ENCODE peak calls at places on chromosomes 3 and 15, in five cellular contexts. D is cardiac fibroblast; K is SHP77; S is activated T-cell treated with anti-CD3 and anti-CD28 coated beads, Interleukin-2, amount 50 U/mL, for 1 hour; Q is T-cell. Z is an unnamed sample.
A peak's percentile ranks its signal among the peaks of the same experiment; 100 is the strongest.

GRCh38 chr3:52153389-52154096 is 680 bp downstream of the POC1A start:
- DNase-seq in S (no peak), D (no peak), K (peak; percentile 65), Q (no peak), Z (no peak)

GRCh38 chr3:115836944-115837343 is 213.6 kb downstream of the GAP43 start:
- DNase-seq in S (no peak), D (peak; percentile 45), K (no peak), Q (no peak), Z (no peak)

GRCh38 chr15:71366926-71367325 is 251.7 kb downstream of the THSD4 start:
- DNase-seq in Q (no peak), K (no peak), D (no peak), S (no peak), Z (no peak)

GRCh38 chr15:40111888-40112287 is 3.2 kb upstream of the BMF start:
- DNase-seq in D (no peak), Q (no peak), S (no peak), K (no peak), Z (no peak)

GRCh38 chr3:160784853-160785252 is 28.8 kb downstream of the PPM1L start:
- DNase-seq in D (no peak), S (no peak), Q (no peak), K (no peak), Z (no peak)

GRCh38 chr3:118543823-118544222 is 490.8 kb downstream of the IGSF11 start:
- DNase-seq in K (no peak), S (no peak), Q (no peak), D (no peak), Z (no peak)

GRCh38 chr3:50294492-50295403 is 2.5 kb upstream of the IFRD2 start:
- DNase-seq in D (no peak), S (no peak), Q (no peak), K (no peak), Z (no peak)

GRCh38 chr15:58383876-58384275 is 47.9 kb upstream of the LIPC start:
- DNase-seq in K (no peak), D (no peak), S (no peak), Q (no peak), Z (no peak)

Z was measured in activated T-helper 2 cell treated with anti-CD3 and anti-CD28 coated beads, Interferon-gamma antibody, Interleukin-2, Interleukin-4, amounts not matched to agents 10 μg/mL and 5 μg/mL and 100 μg/mL, durations not matched to agents 14 hours and 24 hours and 36 hours.